ENCODE peak calls at places on chromosomes 4 and X, in eight cellular contexts. One of them, this sample, is unnamed.

GRCh38 chrX:56785442-56785841 is 56.4 kb downstream of the NBDY start:
- DNase-seq in IMR-90: no peak
- DNase-seq in mammary epithelial cell: no peak
- DNase-seq in GM20000: no peak
- DNase-seq in CD4-positive, alpha-beta T cell: no peak
- DNase-seq in neural crest cell: no peak
- DNase-seq in pancreas: peak
- DNase-seq in left ventricle myocardium inferior: no peak
- DNase-seq in this sample: no peak

GRCh38 chr4:141120036-141120593 is 13.2 kb downstream of the RNF150 start:
- DNase-seq in IMR-90: no peak
- DNase-seq in mammary epithelial cell: no peak
- DNase-seq in GM20000: no peak
- DNase-seq in CD4-positive, alpha-beta T cell: no peak
- DNase-seq in neural crest cell: no peak
- DNase-seq in pancreas: no peak
- DNase-seq in left ventricle myocardium inferior: no peak
- DNase-seq in this sample: no peak

GRCh38 chr4:174561556-174561955 is 39.3 kb upstream of the HPGD start:
- DNase-seq in IMR-90: no peak
- DNase-seq in mammary epithelial cell: no peak
- DNase-seq in GM20000: no peak
- DNase-seq in CD4-positive, alpha-beta T cell: no peak
- DNase-seq in neural crest cell: no peak
- DNase-seq in pancreas: no peak
- DNase-seq in left ventricle myocardium inferior: no peak
- DNase-seq in this sample: no peak

GRCh38 chr4:181998588-181998987 is 244.6 kb upstream of the TENM3 start:
- DNase-seq in IMR-90: no peak
- DNase-seq in mammary epithelial cell: no peak
- DNase-seq in GM20000: no peak
- DNase-seq in CD4-positive, alpha-beta T cell: no peak
- DNase-seq in neural crest cell: no peak
- DNase-seq in pancreas: no peak
- DNase-seq in left ventricle myocardium inferior: no peak
- DNase-seq in this sample: no peak

GRCh38 chrX:1093112-1093511 is 119.3 kb downstream of the CRLF2 start:
- DNase-seq in IMR-90: no peak
- DNase-seq in mammary epithelial cell: no peak
- DNase-seq in GM20000: no peak
- DNase-seq in CD4-positive, alpha-beta T cell: peak
- DNase-seq in neural crest cell: no peak
- DNase-seq in pancreas: no peak
- DNase-seq in left ventricle myocardium inferior: no peak
- DNase-seq in this sample: no peak

GRCh38 chr4:178066338-178066941 is 624.2 kb upstream of the AGA start:
- DNase-seq in IMR-90: no peak
- DNase-seq in mammary epithelial cell: no peak
- DNase-seq in GM20000: no peak
- DNase-seq in CD4-positive, alpha-beta T cell: no peak
- DNase-seq in neural crest cell: no peak
- DNase-seq in pancreas: no peak
- DNase-seq in left ventricle myocardium inferior: no peak
- DNase-seq in this sample: no peak

GRCh38 chrX:84188320-84188834 is 378 bp upstream of the RPS6KA6 start:
- DNase-seq in IMR-90: peak
- DNase-seq in mammary epithelial cell: peak
- DNase-seq in GM20000: no peak
- DNase-seq in CD4-positive, alpha-beta T cell: no peak
- DNase-seq in neural crest cell: peak
- DNase-seq in pancreas: peak
- DNase-seq in left ventricle myocardium inferior: peak
- DNase-seq in this sample: peak

GRCh38 chr4:111391864-111392263 is 753.4 kb upstream of the FAM241A start:
- DNase-seq in IMR-90: no peak
- DNase-seq in mammary epithelial cell: no peak
- DNase-seq in GM20000: no peak
- DNase-seq in CD4-positive, alpha-beta T cell: no peak
- DNase-seq in neural crest cell: no peak
- DNase-seq in pancreas: no peak
- DNase-seq in left ventricle myocardium inferior: no peak
- DNase-seq in this sample: no peak

GRCh38 chr4:39495446-39496208 is 31.6 kb downstream of the UGDH start:
- DNase-seq in IMR-90: peak
- DNase-seq in mammary epithelial cell: peak
- DNase-seq in GM20000: no peak
- DNase-seq in CD4-positive, alpha-beta T cell: no peak
- DNase-seq in neural crest cell: no peak
- DNase-seq in pancreas: no peak
- DNase-seq in left ventricle myocardium inferior: no peak
- DNase-seq in this sample: peak

GRCh38 chr4:88908003-88908402 is 149.0 kb downstream of the FAM13A start:
- DNase-seq in IMR-90: peak
- DNase-seq in mammary epithelial cell: no peak
- DNase-seq in GM20000: no peak
- DNase-seq in CD4-positive, alpha-beta T cell: no peak
- DNase-seq in neural crest cell: no peak
- DNase-seq in pancreas: no peak
- DNase-seq in left ventricle myocardium inferior: no peak
- DNase-seq in this sample: peak

GRCh38 chr4:79163981-79164490 is 161.8 kb downstream of the NAA11 start:
- DNase-seq in IMR-90: no peak
- DNase-seq in mammary epithelial cell: no peak
- DNase-seq in GM20000: no peak
- DNase-seq in CD4-positive, alpha-beta T cell: no peak
- DNase-seq in neural crest cell: no peak
- DNase-seq in pancreas: no peak
- DNase-seq in left ventricle myocardium inferior: no peak
- DNase-seq in this sample: no peak

GRCh38 chr4:10063544-10064300 is 42.4 kb upstream of the SLC2A9 start:
- DNase-seq in IMR-90: peak
- DNase-seq in mammary epithelial cell: peak
- DNase-seq in GM20000: no peak
- DNase-seq in CD4-positive, alpha-beta T cell: no peak
- DNase-seq in neural crest cell: no peak
- DNase-seq in pancreas: no peak
- DNase-seq in left ventricle myocardium inferior: peak
- DNase-seq in this sample: peak

GRCh38 chr4:122163301-122163700 is 11.2 kb downstream of the BLTP1 start:
- DNase-seq in IMR-90: no peak
- DNase-seq in mammary epithelial cell: no peak
- DNase-seq in GM20000: no peak
- DNase-seq in CD4-positive, alpha-beta T cell: no peak
- DNase-seq in neural crest cell: no peak
- DNase-seq in pancreas: no peak
- DNase-seq in left ventricle myocardium inferior: no peak
- DNase-seq in this sample: no peak

GRCh38 chr4:95122001-95122400 is 364.2 kb downstream of the BMPR1B start:
- DNase-seq in IMR-90: no peak
- DNase-seq in mammary epithelial cell: no peak
- DNase-seq in GM20000: no peak
- DNase-seq in CD4-positive, alpha-beta T cell: no peak
- DNase-seq in neural crest cell: no peak
- DNase-seq in pancreas: no peak
- DNase-seq in left ventricle myocardium inferior: no peak
- DNase-seq in this sample: no peak

GRCh38 chr4:95129036-95129435 is 371.3 kb downstream of the BMPR1B start:
- DNase-seq in IMR-90: no peak
- DNase-seq in mammary epithelial cell: no peak
- DNase-seq in GM20000: no peak
- DNase-seq in CD4-positive, alpha-beta T cell: no peak
- DNase-seq in neural crest cell: no peak
- DNase-seq in pancreas: no peak
- DNase-seq in left ventricle myocardium inferior: no peak
- DNase-seq in this sample: peak

GRCh38 chr4:95120456-95120855 is 362.7 kb downstream of the BMPR1B start:
- DNase-seq in IMR-90: no peak
- DNase-seq in mammary epithelial cell: no peak
- DNase-seq in GM20000: no peak
- DNase-seq in CD4-positive, alpha-beta T cell: no peak
- DNase-seq in neural crest cell: no peak
- DNase-seq in pancreas: no peak
- DNase-seq in left ventricle myocardium inferior: no peak
- DNase-seq in this sample: no peak

GRCh38 chr4:95129708-95130343 is 372.1 kb downstream of the BMPR1B start:
- DNase-seq in IMR-90: peak
- DNase-seq in mammary epithelial cell: peak
- DNase-seq in GM20000: no peak
- DNase-seq in CD4-positive, alpha-beta T cell: no peak
- DNase-seq in neural crest cell: no peak
- DNase-seq in pancreas: no peak
- DNase-seq in left ventricle myocardium inferior: no peak
- DNase-seq in this sample: peak

DNA sequence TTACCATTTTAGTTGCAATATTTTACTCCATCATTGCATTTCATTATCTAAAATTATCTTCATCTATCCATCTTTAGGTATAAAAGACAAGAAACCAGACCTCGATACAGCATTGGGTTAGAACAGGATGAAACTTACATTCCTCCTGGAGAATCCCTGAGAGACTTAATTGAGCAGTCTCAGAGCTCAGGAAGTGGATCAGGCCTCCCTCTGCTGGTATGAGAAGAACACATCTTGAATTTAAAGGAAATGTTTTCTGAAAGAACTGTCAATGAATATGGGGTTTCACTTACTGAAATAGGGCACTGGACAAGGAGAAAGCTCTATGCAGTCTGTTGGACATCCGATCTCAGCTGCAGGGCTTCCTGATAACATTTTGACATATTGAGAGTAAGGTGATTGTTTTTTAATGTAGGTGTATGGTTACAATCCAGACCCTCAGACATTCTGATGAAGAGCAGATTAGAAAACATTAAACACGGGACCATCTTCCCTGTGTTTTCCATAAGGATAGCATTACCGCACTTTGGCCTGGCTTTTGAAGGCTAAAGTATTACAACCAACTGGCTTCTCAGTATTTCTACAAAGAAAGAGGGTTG is 367.2 kb downstream of the BMPR1B start:
- DNase-seq in IMR-90: peak
- DNase-seq in mammary epithelial cell: peak
- DNase-seq in GM20000: peak
- DNase-seq in CD4-positive, alpha-beta T cell: no peak
- DNase-seq in neural crest cell: peak
- DNase-seq in pancreas: no peak
- DNase-seq in left ventricle myocardium inferior: no peak
- DNase-seq in this sample: peak
- TF ChIP-seq CTCF in IMR-90: peak
- TF ChIP-seq CTCF in mammary epithelial cell: peak
- TF ChIP-seq CTCF in GM20000: no peak
- TF ChIP-seq CTCF in CD4-positive, alpha-beta T cell: no peak
- TF ChIP-seq CTCF in neural crest cell: peak
- TF ChIP-seq CTCF in pancreas: peak
- TF ChIP-seq CTCF in left ventricle myocardium inferior: peak
- TF ChIP-seq CTCF in this sample: peak

GRCh38 chrX:118495958-118496762 is 545 bp downstream of the DOCK11 start:
- DNase-seq in IMR-90: no peak
- DNase-seq in mammary epithelial cell: peak
- DNase-seq in GM20000: peak
- DNase-seq in CD4-positive, alpha-beta T cell: peak
- DNase-seq in neural crest cell: peak
- DNase-seq in pancreas: peak
- DNase-seq in left ventricle myocardium inferior: peak
- DNase-seq in this sample: no peak

GRCh38 chrX:118496763-118497079 is 1.1 kb downstream of the DOCK11 start:
- DNase-seq in IMR-90: no peak
- DNase-seq in mammary epithelial cell: no peak
- DNase-seq in GM20000: no peak
- DNase-seq in CD4-positive, alpha-beta T cell: no peak
- DNase-seq in neural crest cell: no peak
- DNase-seq in pancreas: no peak
- DNase-seq in left ventricle myocardium inferior: no peak
- DNase-seq in this sample: no peak

GRCh38 chrX:118493653-118494297 is 1.8 kb upstream of the DOCK11 start:
- DNase-seq in IMR-90: no peak
- DNase-seq in mammary epithelial cell: no peak
- DNase-seq in GM20000: no peak
- DNase-seq in CD4-positive, alpha-beta T cell: no peak
- DNase-seq in neural crest cell: no peak
- DNase-seq in pancreas: no peak
- DNase-seq in left ventricle myocardium inferior: no peak
- DNase-seq in this sample: no peak

GRCh38 chrX:118497180-118497814 is 1.7 kb downstream of the DOCK11 start:
- DNase-seq in IMR-90: no peak
- DNase-seq in mammary epithelial cell: no peak
- DNase-seq in GM20000: no peak
- DNase-seq in CD4-positive, alpha-beta T cell: peak
- DNase-seq in neural crest cell: no peak
- DNase-seq in pancreas: no peak
- DNase-seq in left ventricle myocardium inferior: no peak
- DNase-seq in this sample: no peak

GRCh38 chrX:118495061-118495921 is at the start of gene DOCK11:
- DNase-seq in IMR-90: peak
- DNase-seq in mammary epithelial cell: peak
- DNase-seq in GM20000: peak
- DNase-seq in CD4-positive, alpha-beta T cell: peak
- DNase-seq in neural crest cell: peak
- DNase-seq in pancreas: peak
- DNase-seq in left ventricle myocardium inferior: peak
- DNase-seq in this sample: peak
- TF ChIP-seq CTCF in IMR-90: no peak
- TF ChIP-seq CTCF in mammary epithelial cell: no peak
- TF ChIP-seq CTCF in GM20000: no peak
- TF ChIP-seq CTCF in CD4-positive, alpha-beta T cell: no peak
- TF ChIP-seq CTCF in neural crest cell: no peak
- TF ChIP-seq CTCF in pancreas: no peak
- TF ChIP-seq CTCF in left ventricle myocardium inferior: no peak
- TF ChIP-seq CTCF in this sample: no peak

DNA sequence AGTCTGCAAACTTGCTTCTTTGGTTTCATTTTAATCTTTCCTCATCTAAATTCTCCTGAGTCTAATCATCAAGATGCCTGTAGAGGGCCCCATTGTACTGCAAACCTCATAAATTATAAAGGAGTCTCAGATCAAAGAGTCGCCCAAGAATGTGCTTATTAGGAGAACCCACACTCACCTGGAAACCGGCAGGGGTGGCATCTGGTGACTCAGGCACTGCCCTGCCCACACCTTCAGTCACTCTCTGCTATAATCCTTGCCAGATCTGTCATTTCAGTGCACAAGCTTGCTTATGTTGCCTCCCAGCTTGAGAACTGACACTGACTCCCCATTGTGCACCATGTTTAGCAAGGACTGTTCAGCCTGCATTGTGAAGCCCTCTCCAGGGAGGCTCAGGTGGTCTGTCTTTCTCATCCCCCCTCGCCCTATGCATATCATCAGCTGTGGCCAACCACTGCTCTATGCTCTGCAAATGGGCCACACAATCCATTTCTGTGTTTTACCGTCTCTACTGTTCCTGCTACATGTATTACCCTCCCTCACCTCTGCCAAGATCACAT is 12.4 kb downstream of the EPGN start:
- DNase-seq in IMR-90: peak
- DNase-seq in mammary epithelial cell: peak
- DNase-seq in GM20000: peak
- DNase-seq in CD4-positive, alpha-beta T cell: no peak
- DNase-seq in neural crest cell: no peak
- DNase-seq in pancreas: no peak
- DNase-seq in left ventricle myocardium inferior: no peak
- DNase-seq in this sample: peak
- TF ChIP-seq CTCF in IMR-90: peak
- TF ChIP-seq CTCF in mammary epithelial cell: peak
- TF ChIP-seq CTCF in GM20000: no peak
- TF ChIP-seq CTCF in CD4-positive, alpha-beta T cell: no peak
- TF ChIP-seq CTCF in neural crest cell: peak
- TF ChIP-seq CTCF in pancreas: peak
- TF ChIP-seq CTCF in left ventricle myocardium inferior: peak
- TF ChIP-seq CTCF in this sample: peak

GRCh38 chrX:8849945-8850344 is 48.8 kb upstream of the FAM9A start:
- DNase-seq in IMR-90: no peak
- DNase-seq in mammary epithelial cell: no peak
- DNase-seq in GM20000: no peak
- DNase-seq in CD4-positive, alpha-beta T cell: no peak
- DNase-seq in neural crest cell: no peak
- DNase-seq in pancreas: no peak
- DNase-seq in left ventricle myocardium inferior: no peak
- DNase-seq in this sample: no peak
- TF ChIP-seq CTCF in IMR-90: no peak
- TF ChIP-seq CTCF in mammary epithelial cell: peak
- TF ChIP-seq CTCF in GM20000: no peak
- TF ChIP-seq CTCF in CD4-positive, alpha-beta T cell: no peak
- TF ChIP-seq CTCF in neural crest cell: peak
- TF ChIP-seq CTCF in pancreas: no peak
- TF ChIP-seq CTCF in left ventricle myocardium inferior: no peak
- TF ChIP-seq CTCF in this sample: no peak

This sample was measured in astrocyte.